ENCODE peak calls at places on chromosome 6, in seven cellular contexts. W is breast epithelium, F is K562, G is spleen, P is suprapubic skin, D is transverse colon, H is stomach. E is an unnamed sample. For H3K27me3, the result is how much of the 10 kb centered on the place peaks cover.

GRCh38 chr6:15183979-15184378 is 61.9 kb upstream of the JARID2 start:
- DNase-seq in H (no peak), G (no peak), D (no peak), W (no peak), P (no peak), F (no peak), E (no peak)

GRCh38 chr6:19616022-19616421 is 221.1 kb upstream of the ID4 start:
- DNase-seq in W (no peak), H (no peak), P (no peak), F (no peak), D (no peak), G (no peak), E (no peak)

GRCh38 chr6:157688960-157689599 is 134.0 kb upstream of the SNX9 start:
- DNase-seq in W (no peak), P (no peak), H (peak), F (peak), G (no peak), D (peak), E (no peak)

GRCh38 chr6:104324305-104324704 is 535.4 kb downstream of the HACE1 start:
- DNase-seq in G (no peak), H (no peak), P (no peak), W (no peak), F (no peak), D (no peak), E (no peak)

GRCh38 chr6:340991-341827 is 48.9 kb downstream of the DUSP22 start:
- DNase-seq in H (no peak), W (no peak), F (peak), G (peak), P (no peak), D (peak), E (no peak)

GRCh38 chr6:142631517-142632385 is 313.2 kb downstream of the HIVEP2 start:
- DNase-seq in H (no peak), G (no peak), F (no peak), D (no peak), W (no peak), P (no peak), E (no peak)

GRCh38 chr6:167827062-167827587 is 414 bp downstream of the AFDN start:
- DNase-seq in H (peak), D (peak), F (peak), G (peak), P (no peak), W (no peak), E (no peak)

GRCh38 chr6:155340464-155341129 is 26.3 kb upstream of the TFB1M start:
- DNase-seq in F (no peak), G (no peak), P (no peak), W (no peak), D (no peak), H (no peak), E (no peak)

GRCh38 chr6:30891816-30892553 is 7.7 kb downstream of the DDR1 start:
- DNase-seq in P (no peak), F (no peak), D (no peak), H (no peak), W (no peak), G (peak), E (no peak)

GRCh38 chr6:1952726-1953360 is 292.6 kb downstream of the GMDS start:
- DNase-seq in P (no peak), H (no peak), F (no peak), W (no peak), D (no peak), G (no peak), E (peak)

GRCh38 chr6:49030621-49031020 is 432.4 kb downstream of the MMUT start:
- DNase-seq in D (no peak), F (no peak), W (no peak), H (no peak), P (no peak), G (no peak), E (no peak)

GRCh38 chr6:145271601-145272000 is 463.7 kb downstream of the EPM2A start:
- DNase-seq in P (no peak), H (no peak), D (no peak), W (no peak), G (no peak), F (no peak), E (no peak)

GRCh38 chr6:161458199-161458598 is 184.3 kb upstream of the AGPAT4 start:
- DNase-seq in F (no peak), G (no peak), W (no peak), D (no peak), H (no peak), P (no peak), E (no peak)

GRCh38 chr6:111844921-111845320 is 28.3 kb downstream of the FYN start:
- DNase-seq in W (no peak), H (no peak), P (no peak), F (no peak), D (no peak), G (peak), E (no peak)

GRCh38 chr6:134935076-134935475 is 14.8 kb downstream of the ALDH8A1 start:
- DNase-seq in G (no peak), P (no peak), W (no peak), D (no peak), H (no peak), F (no peak), E (no peak)

GRCh38 chr6:11172501-11173337 is 59.7 kb downstream of the NEDD9 start:
- DNase-seq in H (peak), F (peak), G (peak), W (peak), D (peak), P (no peak), E (peak)

GRCh38 chr6:41702089-41702745 is 33.2 kb downstream of the TFEB start:
- DNase-seq in W (no peak), F (peak), G (peak), H (no peak), D (no peak), P (no peak), E (no peak)

GRCh38 chr6:12483712-12484111 is 193.6 kb downstream of the EDN1 start:
- DNase-seq in G (no peak), H (no peak), D (no peak), P (no peak), W (no peak), F (no peak), E (peak)

GRCh38 chr6:68094070-68094469 is 541.0 kb upstream of the ADGRB3 start:
- DNase-seq in G (no peak), H (no peak), P (no peak), F (no peak), W (no peak), D (no peak), E (no peak)

GRCh38 chr6:151488226-151488625 is 5.6 kb upstream of the CCDC170 start:
- DNase-seq in D (no peak), P (no peak), F (no peak), W (no peak), G (no peak), H (no peak), E (no peak)

GRCh38 chr6:43784049-43784855 is 14.2 kb downstream of the VEGFA start:
- DNase-seq in H (no peak), G (no peak), P (no peak), F (no peak), D (no peak), W (no peak), E (no peak)

GRCh38 chr6:117440558-117441525 is 15.1 kb upstream of the ROS1 start:
- DNase-seq in D (no peak), H (no peak), P (no peak), F (no peak), G (no peak), W (no peak), E (peak)

GRCh38 chr6:108736832-108737231 is 111.4 kb upstream of the ARMC2 start:
- DNase-seq in H (no peak), G (no peak), F (peak), P (peak), D (no peak), W (no peak), E (peak)

GRCh38 chr6:131636880-131637792 is at the start of gene ENPP3:
- DNase-seq in P (no peak), D (no peak), H (no peak), W (no peak), G (no peak), F (peak), E (no peak)

GRCh38 chr6:43717822-43718221 is 30.2 kb upstream of the MRPS18A start:
- DNase-seq in G (no peak), H (no peak), W (no peak), F (no peak), D (no peak), P (no peak), E (no peak)

GRCh38 chr6:43263314-43264178 is 20.3 kb downstream of the TTBK1 start:
- DNase-seq in D (peak), H (peak), W (peak), G (peak), F (peak), P (no peak), E (peak)

GRCh38 chr6:122276637-122277036 is 122.8 kb upstream of the HSF2 start:
- DNase-seq in H (no peak), D (no peak), W (no peak), G (no peak), F (no peak), P (no peak), E (no peak)

GRCh38 chr6:101069191-101069795 is 188.2 kb upstream of the ASCC3 start:
- DNase-seq in F (no peak), G (no peak), D (no peak), P (no peak), W (no peak), H (no peak), E (no peak)

GRCh38 chr6:123316733-123317323 is 319.9 kb downstream of the TRDN start:
- DNase-seq in F (peak), P (no peak), G (no peak), H (no peak), W (no peak), D (no peak), E (peak)

GRCh38 chr6:149733321-149733720 is 13.0 kb downstream of the NUP43 start:
- DNase-seq in F (no peak), P (no peak), H (no peak), D (no peak), G (no peak), W (no peak), E (no peak)

GRCh38 chr6:16764188-16764950 is 3.1 kb upstream of the ATXN1 start:
- DNase-seq in H (no peak), G (no peak), F (no peak), P (no peak), D (no peak), W (no peak), E (no peak)

GRCh38 chr6:127191716-127192115 is 73.2 kb downstream of the RSPO3 start:
- DNase-seq in W (no peak), H (no peak), G (no peak), D (no peak), P (no peak), F (no peak), E (no peak)

GRCh38 chr6:67475700-67476099 is 1159.4 kb upstream of the ADGRB3 start:
- DNase-seq in D (no peak), G (no peak), F (no peak), W (no peak), H (no peak), P (no peak), E (no peak)

GRCh38 chr6:169201985-169202384 is 51.7 kb downstream of the THBS2 start:
- DNase-seq in W (no peak), H (no peak), P (no peak), F (no peak), G (no peak), D (no peak), E (no peak)

GRCh38 chr6:34930221-34930620 is 41.2 kb downstream of the ANKS1A start:
- DNase-seq in W (no peak), G (no peak), F (no peak), D (no peak), H (no peak), P (no peak), E (no peak)

GRCh38 chr6:112114577-112115223 is 27.3 kb downstream of the FAM229B start:
- DNase-seq in W (no peak), H (no peak), D (no peak), P (no peak), F (no peak), G (no peak), E (no peak)

GRCh38 chr6:130381459-130382380 is 15.9 kb downstream of the TMEM200A start:
- DNase-seq in P (no peak), F (no peak), H (no peak), W (no peak), G (peak), D (no peak), E (no peak)

GRCh38 chr6:122432816-122433215 is 33.4 kb downstream of the HSF2 start:
- DNase-seq in W (no peak), H (no peak), G (no peak), D (no peak), F (no peak), P (no peak), E (no peak)

GRCh38 chr6:156953478-156954146 is 176.4 kb downstream of the ARID1B start:
- DNase-seq in W (no peak), P (no peak), D (no peak), F (peak), H (no peak), G (no peak), E (no peak)

DNA sequence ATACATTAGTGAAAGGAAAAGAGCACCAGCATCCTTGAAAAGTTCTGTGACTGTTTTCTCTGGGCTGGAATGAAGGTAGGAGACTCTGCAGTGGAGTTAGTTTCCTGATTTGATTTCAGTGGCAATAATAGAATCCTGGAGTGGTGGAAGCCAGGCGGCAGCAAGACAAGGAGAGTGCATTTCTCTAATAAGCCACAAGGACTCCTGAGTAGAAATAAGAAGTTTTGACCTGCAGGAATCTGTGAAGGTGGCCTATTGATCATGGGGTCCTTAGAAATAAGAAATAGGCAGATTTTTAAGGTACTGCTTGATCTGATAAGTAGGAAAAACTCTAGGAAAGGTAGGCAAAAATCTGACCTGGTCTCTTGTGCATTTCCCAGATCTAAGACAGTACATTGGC is 68.4 kb upstream of the ELOVL5 start:
- DNase-seq in G (no peak), P (no peak), H (no peak), D (no peak), F (no peak), W (no peak), E (no peak)
- TF ChIP-seq CTCF in G (no peak), P (no peak), H (no peak), D (no peak), F (peak), W (no peak), E (peak)

DNA sequence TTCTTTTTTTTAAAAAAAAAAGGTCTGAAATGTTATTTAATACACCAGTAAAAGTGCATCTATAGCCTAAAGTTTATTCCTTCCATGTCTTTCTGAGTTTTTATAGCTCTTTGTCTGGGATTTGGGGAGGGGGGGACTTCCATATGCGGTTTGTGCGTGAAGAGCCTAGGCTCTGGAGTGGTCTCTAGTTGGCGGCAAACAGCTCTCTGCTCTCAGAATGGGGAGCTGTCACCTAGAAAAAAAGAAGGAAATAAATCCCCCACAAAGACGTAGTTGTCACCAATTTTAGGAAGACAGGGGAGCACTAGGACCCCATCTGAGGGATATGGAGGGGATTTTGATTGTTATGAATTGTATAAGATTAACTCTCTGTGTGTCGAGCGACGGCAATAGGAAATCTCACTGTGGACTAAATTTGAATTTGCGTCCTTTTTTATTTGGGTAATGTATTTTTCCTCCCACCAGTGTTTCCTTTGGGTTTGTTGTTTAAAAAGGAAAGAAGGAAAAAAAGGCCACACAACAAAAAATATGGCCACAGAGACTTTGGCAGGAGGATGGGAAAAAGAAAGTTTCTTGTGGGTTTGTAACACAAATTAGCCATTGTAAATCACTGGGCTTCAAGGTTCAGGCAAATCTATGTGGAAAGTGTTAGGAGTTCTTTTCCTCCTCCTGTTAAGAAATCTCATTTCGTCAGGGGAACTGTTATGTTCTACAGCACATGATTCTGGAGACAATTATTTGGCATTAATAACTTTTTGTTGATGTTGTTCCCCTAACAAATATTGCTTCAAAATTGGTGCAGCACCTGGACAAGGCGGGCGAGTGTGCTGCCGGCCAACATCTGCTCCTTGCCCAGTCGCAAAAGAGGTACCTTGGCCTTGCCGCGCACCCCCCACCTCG is 7.5 kb downstream of the POU3F2 start:
- DNase-seq in D (no peak), P (no peak), F (no peak), G (no peak), H (no peak), W (no peak), E (no peak)
- H3K27me3 ChIP-seq in D (half or more), P (half or more), F (under half), G (under half), H (under half), W (under half), E (half or more)

GRCh38 chr6:32439708-32440214 is at the start of gene HLA-DRA:
- DNase-seq in F (peak), P (no peak), D (no peak), G (no peak), H (no peak), W (no peak), E (no peak)
- TF ChIP-seq POLR2AphosphoS5 in F (no peak), P (no peak), D (peak), G (peak), H (peak), W (no peak), E (no peak)

GRCh38 chr6:116059713-116060571 is 749 bp downstream of the FRK start:
- DNase-seq in P (no peak), W (no peak), H (peak), D (peak), G (no peak), F (no peak), E (no peak)

GRCh38 chr6:116057766-116058165 is 2.9 kb downstream of the FRK start:
- DNase-seq in P (no peak), H (no peak), D (no peak), W (no peak), G (no peak), F (no peak), E (no peak)

GRCh38 chr6:116064626-116065025 is 3.9 kb upstream of the FRK start:
- DNase-seq in D (no peak), W (no peak), G (no peak), H (no peak), P (no peak), F (no peak), E (no peak)

GRCh38 chr6:116062496-116062895 is 1.8 kb upstream of the FRK start:
- DNase-seq in H (no peak), D (no peak), W (no peak), G (no peak), F (no peak), P (no peak), E (no peak)

GRCh38 chr6:116060572-116061283 is at the start of gene FRK:
- DNase-seq in W (peak), H (peak), P (no peak), D (peak), G (no peak), F (no peak), E (no peak)
- TF ChIP-seq CTCF in W (peak), H (peak), P (peak), D (peak), G (no peak), F (no peak), E (peak)

GRCh38 chr6:89479902-89480301 is 47.0 kb downstream of the ANKRD6 start:
- DNase-seq in G (no peak), F (no peak), P (no peak), D (no peak), W (no peak), H (no peak), E (no peak)
- H3K27me3 ChIP-seq in G (under half), F (under half), P (under half), D (under half), W (under half), H (under half), E (under half)

GRCh38 chr6:4849628-4850027 is 73.4 kb downstream of the CDYL start:
- DNase-seq in W (no peak), H (no peak), F (no peak), P (no peak), G (no peak), D (no peak), E (no peak)

GRCh38 chr6:4848382-4849068 is 72.3 kb downstream of the CDYL start:
- DNase-seq in W (no peak), D (peak), P (no peak), F (peak), H (peak), G (no peak), E (no peak)

GRCh38 chr6:4849214-4849613 is 73.0 kb downstream of the CDYL start:
- DNase-seq in H (no peak), D (no peak), G (no peak), P (no peak), W (no peak), F (no peak), E (no peak)

GRCh38 chr6:4844108-4844507 is 67.9 kb downstream of the CDYL start:
- DNase-seq in G (no peak), P (no peak), W (no peak), D (no peak), F (no peak), H (no peak), E (no peak)

DNA sequence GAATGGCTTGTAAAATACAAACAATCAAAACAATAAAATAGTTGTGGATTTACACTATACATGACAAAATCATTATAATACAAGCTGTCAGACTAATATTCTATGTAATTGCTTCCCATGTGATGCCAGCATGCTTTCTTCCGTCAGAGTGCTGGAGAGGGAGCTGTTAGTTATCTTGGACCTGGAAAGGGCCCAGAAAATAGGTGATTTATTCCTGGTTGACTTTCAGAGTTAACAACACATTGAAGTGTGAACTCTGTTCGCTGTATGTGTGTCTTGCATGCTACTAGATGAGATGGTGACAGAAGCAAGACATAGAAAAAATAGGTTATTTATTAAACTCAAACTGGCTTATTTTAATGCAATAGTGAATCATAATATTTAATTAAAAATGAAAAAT is 70.2 kb downstream of the CDYL start:
- DNase-seq in W (no peak), P (no peak), F (no peak), D (no peak), G (no peak), H (no peak), E (no peak)
- TF ChIP-seq POLR2AphosphoS5 in W (no peak), P (no peak), F (no peak), D (no peak), G (no peak), H (no peak), E (no peak)

GRCh38 chr6:53524455-53524815 is 20.5 kb downstream of the GCLC start:
- DNase-seq in W (no peak), G (no peak), H (no peak), P (no peak), D (no peak), F (no peak), E (no peak)
- TF ChIP-seq CTCF in W (no peak), G (no peak), H (no peak), P (no peak), D (no peak), F (no peak), E (no peak)

GRCh38 chr6:166195861-166196238 is 28.2 kb upstream of the TBXT start:
- DNase-seq in D (no peak), F (no peak), G (no peak), W (no peak), H (no peak), P (no peak), E (no peak)
- H3K27me3 ChIP-seq in D (under half), F (under half), G (under half), W (under half), H (under half), P (under half), E (under half)